ENCODE peak calls at places on chromosomes 12 and 14, in six cellular contexts. One of them, this sample, is unnamed.

GRCh38 chr14:70660967-70661871 is 19.5 kb downstream of the TTC9 start:
- DNase-seq in choroid plexus epithelial cell: no peak
- DNase-seq in DMS79: no peak
- DNase-seq in activated CD4-positive, alpha-beta T cell treated with anti-CD3 and anti-CD28 coated beads, Interleukin-2, amount 10 ng/mL, durations not matched to agents 7 days and 5 days: peak; percentile 72
- DNase-seq in NCI-H1417 treated with DMSO at 0.1 percent for 48 hours: no peak
- DNase-seq in germinal center: peak; percentile 50
- DNase-seq in this sample: no peak

GRCh38 chr12:3684449-3685051 is 68.4 kb downstream of the CRACR2A start:
- DNase-seq in NCI-H1417 treated with DMSO at 0.1 percent for 48 hours: no peak
- DNase-seq in choroid plexus epithelial cell: no peak
- DNase-seq in germinal center: no peak
- DNase-seq in DMS79: no peak
- DNase-seq in activated CD4-positive, alpha-beta T cell treated with anti-CD3 and anti-CD28 coated beads, Interleukin-2, amount 10 ng/mL, durations not matched to agents 7 days and 5 days: no peak
- DNase-seq in this sample: no peak

GRCh38 chr12:84772281-84772680 is 140.3 kb downstream of the SLC6A15 start:
- DNase-seq in NCI-H1417 treated with DMSO at 0.1 percent for 48 hours: no peak
- DNase-seq in DMS79: no peak
- DNase-seq in activated CD4-positive, alpha-beta T cell treated with anti-CD3 and anti-CD28 coated beads, Interleukin-2, amount 10 ng/mL, durations not matched to agents 7 days and 5 days: no peak
- DNase-seq in choroid plexus epithelial cell: peak; percentile 22
- DNase-seq in germinal center: no peak
- DNase-seq in this sample: no peak

GRCh38 chr14:93013368-93013719 is 90.4 kb downstream of the CHGA start:
- DNase-seq in NCI-H1417 treated with DMSO at 0.1 percent for 48 hours: no peak
- DNase-seq in activated CD4-positive, alpha-beta T cell treated with anti-CD3 and anti-CD28 coated beads, Interleukin-2, amount 10 ng/mL, durations not matched to agents 7 days and 5 days: no peak
- DNase-seq in germinal center: no peak
- DNase-seq in DMS79: no peak
- DNase-seq in choroid plexus epithelial cell: peak; percentile 48
- DNase-seq in this sample: no peak

GRCh38 chr12:48881652-48882324 is 16.1 kb upstream of the RND1 start:
- DNase-seq in choroid plexus epithelial cell: no peak
- DNase-seq in NCI-H1417 treated with DMSO at 0.1 percent for 48 hours: no peak
- DNase-seq in DMS79: no peak
- DNase-seq in germinal center: no peak
- DNase-seq in activated CD4-positive, alpha-beta T cell treated with anti-CD3 and anti-CD28 coated beads, Interleukin-2, amount 10 ng/mL, durations not matched to agents 7 days and 5 days: no peak
- DNase-seq in this sample: no peak

GRCh38 chr12:10101648-10102220 is 2.9 kb upstream of the CLEC1A start:
- DNase-seq in NCI-H1417 treated with DMSO at 0.1 percent for 48 hours: no peak
- DNase-seq in germinal center: no peak
- DNase-seq in DMS79: no peak
- DNase-seq in activated CD4-positive, alpha-beta T cell treated with anti-CD3 and anti-CD28 coated beads, Interleukin-2, amount 10 ng/mL, durations not matched to agents 7 days and 5 days: no peak
- DNase-seq in choroid plexus epithelial cell: no peak
- DNase-seq in this sample: no peak

GRCh38 chr14:60647081-60647836 is 2.0 kb downstream of the SIX1 start:
- DNase-seq in germinal center: no peak
- DNase-seq in activated CD4-positive, alpha-beta T cell treated with anti-CD3 and anti-CD28 coated beads, Interleukin-2, amount 10 ng/mL, durations not matched to agents 7 days and 5 days: no peak
- DNase-seq in choroid plexus epithelial cell: peak; percentile 72
- DNase-seq in NCI-H1417 treated with DMSO at 0.1 percent for 48 hours: no peak
- DNase-seq in DMS79: peak; percentile 20
- DNase-seq in this sample: peak; percentile 66

GRCh38 chr14:100709252-100709955 is 17.3 kb upstream of the DLK1 start:
- DNase-seq in choroid plexus epithelial cell: peak; percentile 36
- DNase-seq in germinal center: peak; percentile 49
- DNase-seq in DMS79: no peak
- DNase-seq in NCI-H1417 treated with DMSO at 0.1 percent for 48 hours: no peak
- DNase-seq in activated CD4-positive, alpha-beta T cell treated with anti-CD3 and anti-CD28 coated beads, Interleukin-2, amount 10 ng/mL, durations not matched to agents 7 days and 5 days: peak; percentile 18
- DNase-seq in this sample: peak; percentile 63

GRCh38 chr14:104559769-104560585 is 19.6 kb upstream of the C14orf180 start:
- DNase-seq in NCI-H1417 treated with DMSO at 0.1 percent for 48 hours: no peak
- DNase-seq in choroid plexus epithelial cell: no peak
- DNase-seq in DMS79: peak; percentile 92
- DNase-seq in activated CD4-positive, alpha-beta T cell treated with anti-CD3 and anti-CD28 coated beads, Interleukin-2, amount 10 ng/mL, durations not matched to agents 7 days and 5 days: no peak
- DNase-seq in germinal center: no peak
- DNase-seq in this sample: no peak

GRCh38 chr14:53841109-53842099 is 115.2 kb downstream of the BMP4 start:
- DNase-seq in germinal center: no peak
- DNase-seq in DMS79: peak; percentile 54
- DNase-seq in choroid plexus epithelial cell: no peak
- DNase-seq in NCI-H1417 treated with DMSO at 0.1 percent for 48 hours: no peak
- DNase-seq in activated CD4-positive, alpha-beta T cell treated with anti-CD3 and anti-CD28 coated beads, Interleukin-2, amount 10 ng/mL, durations not matched to agents 7 days and 5 days: no peak
- DNase-seq in this sample: no peak

GRCh38 chr14:90168425-90169105 is 87.8 kb upstream of the PSMC1 start:
- DNase-seq in NCI-H1417 treated with DMSO at 0.1 percent for 48 hours: no peak
- DNase-seq in activated CD4-positive, alpha-beta T cell treated with anti-CD3 and anti-CD28 coated beads, Interleukin-2, amount 10 ng/mL, durations not matched to agents 7 days and 5 days: no peak
- DNase-seq in germinal center: no peak
- DNase-seq in choroid plexus epithelial cell: peak; percentile 20
- DNase-seq in DMS79: no peak
- DNase-seq in this sample: no peak

GRCh38 chr12:104859144-104859543 is 98.9 kb downstream of the SLC41A2 start:
- DNase-seq in germinal center: no peak
- DNase-seq in choroid plexus epithelial cell: no peak
- DNase-seq in NCI-H1417 treated with DMSO at 0.1 percent for 48 hours: no peak
- DNase-seq in activated CD4-positive, alpha-beta T cell treated with anti-CD3 and anti-CD28 coated beads, Interleukin-2, amount 10 ng/mL, durations not matched to agents 7 days and 5 days: no peak
- DNase-seq in DMS79: no peak
- DNase-seq in this sample: no peak

GRCh38 chr14:70121521-70121920 is 67.2 kb downstream of the SLC8A3 start:
- DNase-seq in germinal center: no peak
- DNase-seq in DMS79: no peak
- DNase-seq in NCI-H1417 treated with DMSO at 0.1 percent for 48 hours: no peak
- DNase-seq in choroid plexus epithelial cell: no peak
- DNase-seq in activated CD4-positive, alpha-beta T cell treated with anti-CD3 and anti-CD28 coated beads, Interleukin-2, amount 10 ng/mL, durations not matched to agents 7 days and 5 days: no peak
- DNase-seq in this sample: peak; percentile 70

GRCh38 chr14:74251546-74252030 is 12.3 kb downstream of the VSX2 start:
- DNase-seq in DMS79: peak; percentile 59
- DNase-seq in activated CD4-positive, alpha-beta T cell treated with anti-CD3 and anti-CD28 coated beads, Interleukin-2, amount 10 ng/mL, durations not matched to agents 7 days and 5 days: peak; percentile 83
- DNase-seq in NCI-H1417 treated with DMSO at 0.1 percent for 48 hours: peak; percentile 4
- DNase-seq in germinal center: peak; percentile 72
- DNase-seq in choroid plexus epithelial cell: peak; percentile 89
- DNase-seq in this sample: peak; percentile 85

GRCh38 chr12:54683388-54683787 is 35.2 kb upstream of the DCD start:
- DNase-seq in choroid plexus epithelial cell: no peak
- DNase-seq in DMS79: no peak
- DNase-seq in activated CD4-positive, alpha-beta T cell treated with anti-CD3 and anti-CD28 coated beads, Interleukin-2, amount 10 ng/mL, durations not matched to agents 7 days and 5 days: no peak
- DNase-seq in NCI-H1417 treated with DMSO at 0.1 percent for 48 hours: peak; percentile 24
- DNase-seq in germinal center: no peak
- DNase-seq in this sample: no peak

GRCh38 chr12:121334513-121335343 is 17.5 kb downstream of the ANAPC5 start:
- DNase-seq in NCI-H1417 treated with DMSO at 0.1 percent for 48 hours: no peak
- DNase-seq in germinal center: peak; percentile 73
- DNase-seq in activated CD4-positive, alpha-beta T cell treated with anti-CD3 and anti-CD28 coated beads, Interleukin-2, amount 10 ng/mL, durations not matched to agents 7 days and 5 days: peak; percentile 49
- DNase-seq in choroid plexus epithelial cell: peak; percentile 87
- DNase-seq in DMS79: peak; percentile 15
- DNase-seq in this sample: no peak

GRCh38 chr14:75803768-75804167 is 142.7 kb downstream of the TTLL5 start:
- DNase-seq in activated CD4-positive, alpha-beta T cell treated with anti-CD3 and anti-CD28 coated beads, Interleukin-2, amount 10 ng/mL, durations not matched to agents 7 days and 5 days: no peak
- DNase-seq in DMS79: no peak
- DNase-seq in germinal center: no peak
- DNase-seq in choroid plexus epithelial cell: no peak
- DNase-seq in NCI-H1417 treated with DMSO at 0.1 percent for 48 hours: no peak
- DNase-seq in this sample: peak; percentile 73

GRCh38 chr14:96056509-96057422 is 17.6 kb downstream of the C14orf132 start:
- DNase-seq in choroid plexus epithelial cell: no peak
- DNase-seq in activated CD4-positive, alpha-beta T cell treated with anti-CD3 and anti-CD28 coated beads, Interleukin-2, amount 10 ng/mL, durations not matched to agents 7 days and 5 days: no peak
- DNase-seq in DMS79: no peak
- DNase-seq in NCI-H1417 treated with DMSO at 0.1 percent for 48 hours: no peak
- DNase-seq in germinal center: no peak
- DNase-seq in this sample: peak; percentile 46

GRCh38 chr12:111775205-111776193 is 8.8 kb downstream of the ALDH2 start:
- DNase-seq in DMS79: no peak
- DNase-seq in activated CD4-positive, alpha-beta T cell treated with anti-CD3 and anti-CD28 coated beads, Interleukin-2, amount 10 ng/mL, durations not matched to agents 7 days and 5 days: no peak
- DNase-seq in choroid plexus epithelial cell: peak; percentile 84
- DNase-seq in NCI-H1417 treated with DMSO at 0.1 percent for 48 hours: no peak
- DNase-seq in germinal center: peak; percentile 84
- DNase-seq in this sample: no peak

GRCh38 chr14:78921856-78922255 is 751.7 kb downstream of the NRXN3 start:
- DNase-seq in DMS79: no peak
- DNase-seq in activated CD4-positive, alpha-beta T cell treated with anti-CD3 and anti-CD28 coated beads, Interleukin-2, amount 10 ng/mL, durations not matched to agents 7 days and 5 days: no peak
- DNase-seq in germinal center: no peak
- DNase-seq in NCI-H1417 treated with DMSO at 0.1 percent for 48 hours: no peak
- DNase-seq in choroid plexus epithelial cell: peak; percentile 85
- DNase-seq in this sample: no peak

GRCh38 chr12:76375470-76375869 is 27.3 kb upstream of the BBS10 start:
- DNase-seq in DMS79: no peak
- DNase-seq in NCI-H1417 treated with DMSO at 0.1 percent for 48 hours: no peak
- DNase-seq in choroid plexus epithelial cell: no peak
- DNase-seq in activated CD4-positive, alpha-beta T cell treated with anti-CD3 and anti-CD28 coated beads, Interleukin-2, amount 10 ng/mL, durations not matched to agents 7 days and 5 days: no peak
- DNase-seq in germinal center: no peak
- DNase-seq in this sample: no peak

GRCh38 chr14:22630486-22630885 is 13.7 kb downstream of the OR6J1 start:
- DNase-seq in activated CD4-positive, alpha-beta T cell treated with anti-CD3 and anti-CD28 coated beads, Interleukin-2, amount 10 ng/mL, durations not matched to agents 7 days and 5 days: no peak
- DNase-seq in NCI-H1417 treated with DMSO at 0.1 percent for 48 hours: no peak
- DNase-seq in DMS79: no peak
- DNase-seq in choroid plexus epithelial cell: peak; percentile 90
- DNase-seq in germinal center: no peak
- DNase-seq in this sample: no peak

GRCh38 chr12:42402821-42403411 is 76.9 kb downstream of the PPHLN1 start:
- DNase-seq in choroid plexus epithelial cell: no peak
- DNase-seq in DMS79: no peak
- DNase-seq in germinal center: no peak
- DNase-seq in NCI-H1417 treated with DMSO at 0.1 percent for 48 hours: no peak
- DNase-seq in activated CD4-positive, alpha-beta T cell treated with anti-CD3 and anti-CD28 coated beads, Interleukin-2, amount 10 ng/mL, durations not matched to agents 7 days and 5 days: no peak
- DNase-seq in this sample: no peak

GRCh38 chr14:23568600-23569310 is 1.2 kb upstream of the AP1G2 start:
- DNase-seq in germinal center: no peak
- DNase-seq in activated CD4-positive, alpha-beta T cell treated with anti-CD3 and anti-CD28 coated beads, Interleukin-2, amount 10 ng/mL, durations not matched to agents 7 days and 5 days: no peak
- DNase-seq in choroid plexus epithelial cell: peak; percentile 17
- DNase-seq in NCI-H1417 treated with DMSO at 0.1 percent for 48 hours: no peak
- DNase-seq in DMS79: no peak
- DNase-seq in this sample: peak; percentile 61

GRCh38 chr14:41986726-41987125 is 380.1 kb downstream of the LRFN5 start:
- DNase-seq in NCI-H1417 treated with DMSO at 0.1 percent for 48 hours: no peak
- DNase-seq in germinal center: no peak
- DNase-seq in choroid plexus epithelial cell: peak; percentile 10
- DNase-seq in activated CD4-positive, alpha-beta T cell treated with anti-CD3 and anti-CD28 coated beads, Interleukin-2, amount 10 ng/mL, durations not matched to agents 7 days and 5 days: no peak
- DNase-seq in DMS79: no peak
- DNase-seq in this sample: no peak

GRCh38 chr12:132405742-132406251 is 76.4 kb upstream of the GALNT9 start:
- DNase-seq in germinal center: no peak
- DNase-seq in activated CD4-positive, alpha-beta T cell treated with anti-CD3 and anti-CD28 coated beads, Interleukin-2, amount 10 ng/mL, durations not matched to agents 7 days and 5 days: no peak
- DNase-seq in NCI-H1417 treated with DMSO at 0.1 percent for 48 hours: no peak
- DNase-seq in DMS79: no peak
- DNase-seq in choroid plexus epithelial cell: no peak
- DNase-seq in this sample: no peak

GRCh38 chr12:460301-461230 is 827 bp downstream of the B4GALNT3 start:
- DNase-seq in choroid plexus epithelial cell: no peak
- DNase-seq in germinal center: peak; percentile 63
- DNase-seq in NCI-H1417 treated with DMSO at 0.1 percent for 48 hours: no peak
- DNase-seq in activated CD4-positive, alpha-beta T cell treated with anti-CD3 and anti-CD28 coated beads, Interleukin-2, amount 10 ng/mL, durations not matched to agents 7 days and 5 days: peak; percentile 38
- DNase-seq in DMS79: no peak
- DNase-seq in this sample: peak; percentile 70

GRCh38 chr14:53828820-53829219 is 127.8 kb downstream of the BMP4 start:
- DNase-seq in choroid plexus epithelial cell: no peak
- DNase-seq in activated CD4-positive, alpha-beta T cell treated with anti-CD3 and anti-CD28 coated beads, Interleukin-2, amount 10 ng/mL, durations not matched to agents 7 days and 5 days: no peak
- DNase-seq in DMS79: no peak
- DNase-seq in germinal center: no peak
- DNase-seq in NCI-H1417 treated with DMSO at 0.1 percent for 48 hours: no peak
- DNase-seq in this sample: no peak

GRCh38 chr14:35229495-35230089 is 62.6 kb upstream of the PSMA6 start:
- DNase-seq in NCI-H1417 treated with DMSO at 0.1 percent for 48 hours: no peak
- DNase-seq in germinal center: peak; percentile 43
- DNase-seq in choroid plexus epithelial cell: no peak
- DNase-seq in DMS79: no peak
- DNase-seq in activated CD4-positive, alpha-beta T cell treated with anti-CD3 and anti-CD28 coated beads, Interleukin-2, amount 10 ng/mL, durations not matched to agents 7 days and 5 days: no peak
- DNase-seq in this sample: no peak

GRCh38 chr14:73290279-73290678 is 53.0 kb downstream of the PAPLN start:
- DNase-seq in NCI-H1417 treated with DMSO at 0.1 percent for 48 hours: no peak
- DNase-seq in choroid plexus epithelial cell: no peak
- DNase-seq in DMS79: no peak
- DNase-seq in activated CD4-positive, alpha-beta T cell treated with anti-CD3 and anti-CD28 coated beads, Interleukin-2, amount 10 ng/mL, durations not matched to agents 7 days and 5 days: no peak
- DNase-seq in germinal center: no peak
- DNase-seq in this sample: no peak

GRCh38 chr14:73771848-73772705 is 57.9 kb upstream of the PNMA1 start:
- DNase-seq in activated CD4-positive, alpha-beta T cell treated with anti-CD3 and anti-CD28 coated beads, Interleukin-2, amount 10 ng/mL, durations not matched to agents 7 days and 5 days: peak; percentile 68
- DNase-seq in NCI-H1417 treated with DMSO at 0.1 percent for 48 hours: peak; percentile 76
- DNase-seq in DMS79: peak; percentile 94
- DNase-seq in choroid plexus epithelial cell: peak; percentile 88
- DNase-seq in germinal center: peak; percentile 85
- DNase-seq in this sample: no peak

GRCh38 chr14:53532871-53533270 is 379.7 kb upstream of the DDHD1 start:
- DNase-seq in germinal center: no peak
- DNase-seq in activated CD4-positive, alpha-beta T cell treated with anti-CD3 and anti-CD28 coated beads, Interleukin-2, amount 10 ng/mL, durations not matched to agents 7 days and 5 days: no peak
- DNase-seq in DMS79: no peak
- DNase-seq in choroid plexus epithelial cell: no peak
- DNase-seq in NCI-H1417 treated with DMSO at 0.1 percent for 48 hours: no peak
- DNase-seq in this sample: no peak

GRCh38 chr12:53379389-53380103 is 430 bp upstream of the SP1 start:
- DNase-seq in germinal center: peak; percentile 94
- DNase-seq in activated CD4-positive, alpha-beta T cell treated with anti-CD3 and anti-CD28 coated beads, Interleukin-2, amount 10 ng/mL, durations not matched to agents 7 days and 5 days: peak; percentile 99
- DNase-seq in DMS79: peak; percentile 100
- DNase-seq in choroid plexus epithelial cell: peak; percentile 100
- DNase-seq in NCI-H1417 treated with DMSO at 0.1 percent for 48 hours: peak; percentile 100
- DNase-seq in this sample: peak; percentile 100

GRCh38 chr14:76309572-76310551 is 66.1 kb upstream of the ESRRB start:
- DNase-seq in NCI-H1417 treated with DMSO at 0.1 percent for 48 hours: no peak
- DNase-seq in germinal center: no peak
- DNase-seq in activated CD4-positive, alpha-beta T cell treated with anti-CD3 and anti-CD28 coated beads, Interleukin-2, amount 10 ng/mL, durations not matched to agents 7 days and 5 days: no peak
- DNase-seq in DMS79: no peak
- DNase-seq in choroid plexus epithelial cell: no peak
- DNase-seq in this sample: peak; percentile 62

GRCh38 chr14:59060841-59061240 is 127.6 kb upstream of the DAAM1 start:
- DNase-seq in DMS79: no peak
- DNase-seq in NCI-H1417 treated with DMSO at 0.1 percent for 48 hours: no peak
- DNase-seq in choroid plexus epithelial cell: no peak
- DNase-seq in germinal center: no peak
- DNase-seq in activated CD4-positive, alpha-beta T cell treated with anti-CD3 and anti-CD28 coated beads, Interleukin-2, amount 10 ng/mL, durations not matched to agents 7 days and 5 days: no peak
- DNase-seq in this sample: no peak

GRCh38 chr12:71477609-71478008 is 38.0 kb downstream of the LGR5 start:
- DNase-seq in DMS79: no peak
- DNase-seq in NCI-H1417 treated with DMSO at 0.1 percent for 48 hours: no peak
- DNase-seq in activated CD4-positive, alpha-beta T cell treated with anti-CD3 and anti-CD28 coated beads, Interleukin-2, amount 10 ng/mL, durations not matched to agents 7 days and 5 days: no peak
- DNase-seq in germinal center: no peak
- DNase-seq in choroid plexus epithelial cell: no peak
- DNase-seq in this sample: no peak

GRCh38 chr14:87960013-87960787 is 32.8 kb downstream of the GALC start:
- DNase-seq in NCI-H1417 treated with DMSO at 0.1 percent for 48 hours: no peak
- DNase-seq in DMS79: no peak
- DNase-seq in choroid plexus epithelial cell: no peak
- DNase-seq in activated CD4-positive, alpha-beta T cell treated with anti-CD3 and anti-CD28 coated beads, Interleukin-2, amount 10 ng/mL, durations not matched to agents 7 days and 5 days: no peak
- DNase-seq in germinal center: no peak
- DNase-seq in this sample: no peak

GRCh38 chr12:10361084-10361483 is 28.8 kb downstream of the KLRK1 start:
- DNase-seq in DMS79: peak; percentile 89
- DNase-seq in NCI-H1417 treated with DMSO at 0.1 percent for 48 hours: no peak
- DNase-seq in choroid plexus epithelial cell: peak; percentile 65
- DNase-seq in activated CD4-positive, alpha-beta T cell treated with anti-CD3 and anti-CD28 coated beads, Interleukin-2, amount 10 ng/mL, durations not matched to agents 7 days and 5 days: no peak
- DNase-seq in germinal center: no peak
- DNase-seq in this sample: no peak

GRCh38 chr12:106109168-106109910 is 29.4 kb downstream of the NUAK1 start:
- DNase-seq in germinal center: no peak
- DNase-seq in DMS79: no peak
- DNase-seq in NCI-H1417 treated with DMSO at 0.1 percent for 48 hours: no peak
- DNase-seq in choroid plexus epithelial cell: peak; percentile 58
- DNase-seq in activated CD4-positive, alpha-beta T cell treated with anti-CD3 and anti-CD28 coated beads, Interleukin-2, amount 10 ng/mL, durations not matched to agents 7 days and 5 days: no peak
- DNase-seq in this sample: no peak